ENCODE peak calls at places on chromosome 22, in seven cellular contexts. V, G, R, E, N, F and S are unnamed samples. For H3K79me1, the result is how much of the 10 kb centered on the place peaks cover.

GRCh38 chr22:41256254-41256897 is 15.6 kb upstream of the CHADL start:
- DNase-seq in V (peak), G (no peak), R (no peak), E (no peak), N (peak), F (no peak), S (peak)

GRCh38 chr22:45263790-45264269 is 20.9 kb upstream of the UPK3A start:
- DNase-seq in V (peak), G (peak), R (no peak), E (no peak), N (peak), F (peak), S (peak)

GRCh38 chr22:47563406-47564157 is 801.1 kb downstream of the TBC1D22A start:
- DNase-seq in V (no peak), G (no peak), R (no peak), E (no peak), N (no peak), F (no peak), S (no peak)

GRCh38 chr22:20646906-20647305 is 127.0 kb upstream of the SERPIND1 start:
- DNase-seq in V (no peak), G (no peak), R (no peak), E (no peak), N (no peak), F (peak), S (no peak)

GRCh38 chr22:22877523-22878210 is 9.9 kb upstream of the IGLL5 start:
- DNase-seq in V (peak), G (peak), R (peak), E (no peak), N (peak), F (peak), S (peak)

GRCh38 chr22:49972163-49973017 is 11.8 kb downstream of the PIM3 start:
- DNase-seq in V (no peak), G (no peak), R (no peak), E (no peak), N (no peak), F (peak), S (no peak)

GRCh38 chr22:44449683-44450425 is 48.2 kb downstream of the RTL6 start:
- DNase-seq in V (no peak), G (no peak), R (no peak), E (no peak), N (no peak), F (no peak), S (no peak)

GRCh38 chr22:30891781-30892180 is 76.8 kb downstream of the MORC2 start:
- DNase-seq in V (no peak), G (no peak), R (no peak), E (no peak), N (no peak), F (no peak), S (no peak)

GRCh38 chr22:44536411-44536810 is 38.4 kb upstream of the RTL6 start:
- DNase-seq in V (no peak), G (no peak), R (no peak), E (no peak), N (no peak), F (no peak), S (no peak)

GRCh38 chr22:29626497-29627195 is 23.2 kb downstream of the NF2 start:
- DNase-seq in V (peak), G (no peak), R (no peak), E (no peak), N (peak), F (no peak), S (peak)

DNA sequence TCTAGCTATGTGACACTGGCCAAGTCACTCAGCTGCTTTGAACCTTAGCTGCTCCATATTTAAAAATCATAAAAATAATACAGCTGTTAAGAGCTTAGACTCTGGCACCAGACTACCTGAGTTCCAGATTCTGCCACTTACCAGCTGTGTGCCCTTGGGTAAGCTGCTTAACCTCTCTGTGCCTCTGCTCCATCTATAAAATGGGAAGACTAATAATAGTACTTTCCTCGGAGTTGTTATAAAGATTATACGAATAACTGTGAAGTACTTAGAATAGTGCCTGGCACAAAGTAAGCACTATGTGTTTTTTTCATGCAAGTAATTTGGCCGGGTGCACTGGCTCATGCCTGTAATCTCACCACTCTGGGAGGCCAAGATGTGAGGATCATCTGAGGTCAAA is 1.4 kb downstream of the HDHD5 start:
- DNase-seq in V (no peak), G (no peak), R (no peak), E (no peak), N (no peak), F (no peak), S (no peak)
- H3K79me1 ChIP-seq in V (under half), G (under half), R (under half), E (under half), N (under half), F (under half), S (under half)

GRCh38 chr22:43205261-43205691 is 18.3 kb upstream of the TTLL12 start:
- DNase-seq in V (no peak), G (no peak), R (no peak), E (no peak), N (no peak), F (no peak), S (no peak)

GRCh38 chr22:43207849-43208702 is 21.1 kb upstream of the TTLL12 start:
- DNase-seq in V (no peak), G (no peak), R (no peak), E (no peak), N (no peak), F (no peak), S (no peak)

GRCh38 chr22:43205748-43206514 is 19.0 kb upstream of the TTLL12 start:
- DNase-seq in V (no peak), G (no peak), R (no peak), E (no peak), N (no peak), F (no peak), S (no peak)

GRCh38 chr22:43207386-43207785 is 20.5 kb upstream of the TTLL12 start:
- DNase-seq in V (no peak), G (no peak), R (no peak), E (no peak), N (no peak), F (no peak), S (no peak)

GRCh38 chr22:43206515-43207161 is 19.7 kb upstream of the TTLL12 start:
- DNase-seq in V (no peak), G (no peak), R (no peak), E (no peak), N (no peak), F (no peak), S (no peak)
- H3K79me1 ChIP-seq in V (under half), G (under half), R (under half), E (under half), N (under half), F (under half), S (under half)

GRCh38 chr22:27063381-27063780 is 406.0 kb downstream of the MIAT start:
- DNase-seq in V (no peak), G (no peak), R (no peak), E (no peak), N (no peak), F (no peak), S (no peak)
- H3K79me1 ChIP-seq in V (under half), G (under half), R (under half), E (under half), N (under half), F (under half), S (under half)

GRCh38 chr22:39453765-39454378 is 2.9 kb upstream of the MGAT3 start:
- DNase-seq in V (peak), G (peak), R (no peak), E (no peak), N (peak), F (no peak), S (peak)
- H3K79me1 ChIP-seq in V (under half), G (under half), R (under half), E (under half), N (under half), F (under half), S (under half)